ENCODE peak calls at places on chromosomes 4 and X, in ten cellular contexts. G, L, J, X, P, S, R, F, B and Z are unnamed samples.

GRCh38 chrX:50202539-50202938 is 1.7 kb upstream of the AKAP4 start:
- DNase-seq in S (no peak), B (no peak), G (peak), P (no peak), L (no peak), R (no peak), F (no peak), X (no peak), J (no peak), Z (no peak)

GRCh38 chrX:15301924-15302323 is 13.5 kb downstream of the ASB11 start:
- DNase-seq in P (no peak), R (peak), B (peak), F (no peak), G (peak), J (peak), S (no peak), X (no peak), L (no peak), Z (no peak)

GRCh38 chrX:154490021-154490413 is 412 bp downstream of the SLC10A3 start:
- DNase-seq in G (peak), B (no peak), S (no peak), P (no peak), L (peak), R (no peak), J (peak), X (no peak), F (peak), Z (no peak)

GRCh38 chr4:138542191-138542771 is 300.1 kb upstream of the SLC7A11 start:
- DNase-seq in L (no peak), G (peak), R (no peak), B (no peak), J (no peak), S (no peak), X (no peak), P (no peak), F (no peak), Z (no peak)

GRCh38 chr4:152501846-152502536 is 33.9 kb downstream of the FBXW7 start:
- DNase-seq in R (no peak), J (no peak), L (no peak), B (no peak), X (no peak), P (no peak), S (no peak), F (no peak), G (no peak), Z (no peak)

GRCh38 chr4:98659106-98659592 is 738 bp upstream of the TSPAN5 start:
- DNase-seq in P (no peak), S (no peak), X (no peak), R (no peak), J (no peak), F (peak), B (no peak), G (peak), L (no peak), Z (no peak)

GRCh38 chr4:67575232-67575888 is 16.8 kb downstream of the STAP1 start:
- DNase-seq in B (no peak), P (no peak), S (no peak), F (peak), R (no peak), L (no peak), J (no peak), X (peak), G (no peak), Z (no peak)

GRCh38 chr4:23579166-23579565 is 310.7 kb downstream of the PPARGC1A start:
- DNase-seq in P (no peak), R (no peak), G (no peak), X (no peak), F (no peak), J (no peak), B (no peak), S (no peak), L (no peak), Z (no peak)

GRCh38 chrX:70453024-70453618 is 8.5 kb downstream of the DLG3 start:
- DNase-seq in J (peak), R (no peak), P (no peak), X (no peak), L (no peak), F (no peak), G (no peak), B (no peak), S (no peak), Z (no peak)

GRCh38 chrX:132842839-132843238 is 115.6 kb downstream of the HS6ST2 start:
- DNase-seq in J (no peak), S (no peak), X (no peak), R (no peak), G (no peak), B (no peak), L (no peak), P (no peak), F (no peak), Z (no peak)

GRCh38 chr4:177485528-177485927 is 43.3 kb upstream of the AGA start:
- DNase-seq in F (no peak), P (no peak), G (peak), X (no peak), J (no peak), L (no peak), B (no peak), R (no peak), S (no peak), Z (peak)

GRCh38 chrX:118655561-118656246 is 71.7 kb upstream of the IL13RA1 start:
- DNase-seq in R (no peak), X (no peak), S (no peak), P (no peak), L (no peak), J (no peak), G (peak), F (no peak), B (no peak), Z (peak)